ENCODE peak calls at places on chromosomes 7 and 10, in seven cellular contexts. K, H, C, G, X, L and J are unnamed samples.
A peak's percentile ranks its signal among the peaks of the same experiment; 100 is the strongest.

GRCh38 chr7:32616625-32617024 is 121.3 kb downstream of the AVL9 start:
- DNase-seq in K (peak; percentile 78), H (no peak), C (peak; percentile 65), G (peak; percentile 81), X (no peak), L (no peak), J (no peak)

GRCh38 chr10:57992321-57993077 is 275.2 kb downstream of the IPMK start:
- DNase-seq in K (peak; percentile 66), H (peak; percentile 28), C (peak; percentile 69), G (no peak), X (no peak), L (no peak), J (no peak)

GRCh38 chr10:36277459-36277858 is 635.4 kb upstream of the FZD8 start:
- DNase-seq in K (no peak), H (no peak), C (no peak), G (no peak), X (no peak), L (no peak), J (no peak)

GRCh38 chr7:25804154-25804553 is 347.8 kb upstream of the NFE2L3 start:
- DNase-seq in K (no peak), H (no peak), C (no peak), G (no peak), X (no peak), L (no peak), J (no peak)

GRCh38 chr10:24951201-24952145 is 933 bp downstream of the PRTFDC1 start:
- DNase-seq in K (peak; percentile 26), H (peak; percentile 23), C (peak; percentile 59), G (no peak), X (no peak), L (no peak), J (no peak)

GRCh38 chr10:31011017-31011659 is 20.5 kb downstream of the ZNF438 start:
- DNase-seq in K (no peak), H (peak; percentile 72), C (no peak), G (no peak), X (no peak), L (no peak), J (no peak)

GRCh38 chr7:99740573-99741437 is 5.8 kb upstream of the CYP3A7 start:
- DNase-seq in K (peak; percentile 70), H (no peak), C (peak; percentile 29), G (no peak), X (no peak), L (no peak), J (no peak)

GRCh38 chr7:5797716-5798115 is 16.3 kb upstream of the RNF216 start:
- DNase-seq in K (no peak), H (no peak), C (no peak), G (no peak), X (no peak), L (no peak), J (no peak)

GRCh38 chr10:34824870-34825269 is 9.8 kb upstream of the PARD3 start:
- DNase-seq in K (no peak), H (peak; percentile 45), C (no peak), G (no peak), X (no peak), L (no peak), J (no peak)

GRCh38 chr10:31515819-31516402 is 196.9 kb downstream of the ZEB1 start:
- DNase-seq in K (peak; percentile 43), H (no peak), C (no peak), G (no peak), X (no peak), L (no peak), J (no peak)

GRCh38 chr10:79608505-79609375 is 2.0 kb upstream of the SFTPA1 start:
- DNase-seq in K (peak; percentile 24), H (peak; percentile 67), C (peak; percentile 33), G (no peak), X (no peak), L (no peak), J (peak; percentile 45)

GRCh38 chr7:25216837-25217236 is 11.4 kb downstream of the NPVF start:
- DNase-seq in K (peak; percentile 67), H (no peak), C (peak; percentile 70), G (no peak), X (peak; percentile 15), L (no peak), J (peak; percentile 27)

GRCh38 chr10:43905502-43906236 is 257.0 kb upstream of the ZNF32 start:
- DNase-seq in K (peak; percentile 33), H (no peak), C (peak; percentile 71), G (peak; percentile 15), X (no peak), L (no peak), J (no peak)

GRCh38 chr10:43903451-43903850 is 254.8 kb upstream of the ZNF32 start:
- DNase-seq in K (no peak), H (no peak), C (no peak), G (no peak), X (no peak), L (no peak), J (no peak)

GRCh38 chr10:43902842-43903241 is 254.2 kb upstream of the ZNF32 start:
- DNase-seq in K (no peak), H (no peak), C (no peak), G (no peak), X (no peak), L (no peak), J (no peak)

GRCh38 chr10:43904831-43905230 is 256.1 kb upstream of the ZNF32 start:
- DNase-seq in K (no peak), H (no peak), C (peak; percentile 30), G (no peak), X (no peak), L (no peak), J (no peak)

DNA sequence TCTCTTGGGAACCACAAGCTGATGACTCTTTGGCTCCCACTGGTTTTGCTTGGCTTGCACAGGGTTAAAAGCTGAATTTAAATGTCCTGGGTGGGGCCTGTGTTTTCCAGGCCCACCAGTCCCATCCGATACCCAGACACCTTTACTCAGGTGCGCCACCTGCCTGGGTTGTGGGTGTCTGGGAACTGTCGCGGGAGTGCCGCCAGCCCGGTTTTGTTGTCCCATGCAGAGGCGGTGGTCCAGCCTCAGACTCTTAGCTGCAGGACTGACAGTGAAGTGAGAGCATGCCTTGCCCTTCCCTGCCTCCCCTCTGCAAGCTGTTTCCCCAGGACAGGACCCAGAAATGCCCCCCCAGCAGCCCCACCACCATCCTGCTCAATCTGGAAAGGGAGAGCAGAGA is 255.6 kb upstream of the ZNF32 start:
- DNase-seq in K (no peak), H (no peak), C (no peak), G (no peak), X (no peak), L (no peak), J (no peak)
- TF ChIP-seq CTCF in K (no peak), H (no peak), C (no peak), G (no peak), X (no peak), L (no peak), J (no peak)

GRCh38 chr10:69826789-69827532 is 25.3 kb downstream of the COL13A1 start:
- DNase-seq in K (no peak), H (no peak), C (no peak), G (no peak), X (no peak), L (no peak), J (no peak)
- TF ChIP-seq CTCF in K (peak; percentile 20), H (peak; percentile 43), C (peak; percentile 38), G (peak; percentile 50), X (peak; percentile 3), L (peak; percentile 50), J (no peak)

DNA sequence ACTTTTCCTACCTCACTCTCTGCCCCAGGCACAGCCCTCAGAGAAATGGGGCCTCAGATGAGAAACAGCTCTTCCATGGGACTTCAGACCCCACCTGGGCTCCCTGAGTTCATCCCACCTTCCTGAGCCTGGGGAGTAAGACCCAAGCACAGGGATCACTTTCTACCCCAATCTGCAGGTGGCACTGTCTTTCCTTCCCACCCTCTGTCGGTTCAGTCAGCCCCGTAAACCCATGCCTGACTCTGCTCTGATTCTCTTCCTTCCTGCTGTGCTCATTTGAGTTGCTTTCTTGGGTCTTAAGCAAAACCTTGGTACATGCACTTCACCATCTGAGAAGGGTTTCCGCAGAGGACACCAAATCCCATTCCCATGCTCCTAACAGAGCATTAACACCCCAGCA is 306.4 kb upstream of the CDC14C start:
- DNase-seq in K (no peak), H (no peak), C (no peak), G (no peak), X (no peak), L (no peak), J (no peak)
- TF ChIP-seq CTCF in K (no peak), H (peak; percentile 21), C (no peak), G (no peak), X (no peak), L (no peak), J (no peak)

GRCh38 chr7:135321556-135321955 is 87.9 kb downstream of the STRA8 start:
- DNase-seq in K (peak; percentile 68), H (no peak), C (peak; percentile 52), G (no peak), X (no peak), L (no peak), J (no peak)

GRCh38 chr7:135327458-135327857 is 93.8 kb downstream of the STRA8 start:
- DNase-seq in K (no peak), H (no peak), C (no peak), G (no peak), X (no peak), L (no peak), J (no peak)

GRCh38 chr7:135326636-135327280 is 93.1 kb downstream of the STRA8 start:
- DNase-seq in K (peak; percentile 46), H (no peak), C (peak; percentile 71), G (no peak), X (no peak), L (no peak), J (no peak)

GRCh38 chr7:135320277-135320676 is 86.6 kb downstream of the STRA8 start:
- DNase-seq in K (peak; percentile 94), H (no peak), C (peak; percentile 94), G (peak; percentile 87), X (no peak), L (no peak), J (no peak)

DNA sequence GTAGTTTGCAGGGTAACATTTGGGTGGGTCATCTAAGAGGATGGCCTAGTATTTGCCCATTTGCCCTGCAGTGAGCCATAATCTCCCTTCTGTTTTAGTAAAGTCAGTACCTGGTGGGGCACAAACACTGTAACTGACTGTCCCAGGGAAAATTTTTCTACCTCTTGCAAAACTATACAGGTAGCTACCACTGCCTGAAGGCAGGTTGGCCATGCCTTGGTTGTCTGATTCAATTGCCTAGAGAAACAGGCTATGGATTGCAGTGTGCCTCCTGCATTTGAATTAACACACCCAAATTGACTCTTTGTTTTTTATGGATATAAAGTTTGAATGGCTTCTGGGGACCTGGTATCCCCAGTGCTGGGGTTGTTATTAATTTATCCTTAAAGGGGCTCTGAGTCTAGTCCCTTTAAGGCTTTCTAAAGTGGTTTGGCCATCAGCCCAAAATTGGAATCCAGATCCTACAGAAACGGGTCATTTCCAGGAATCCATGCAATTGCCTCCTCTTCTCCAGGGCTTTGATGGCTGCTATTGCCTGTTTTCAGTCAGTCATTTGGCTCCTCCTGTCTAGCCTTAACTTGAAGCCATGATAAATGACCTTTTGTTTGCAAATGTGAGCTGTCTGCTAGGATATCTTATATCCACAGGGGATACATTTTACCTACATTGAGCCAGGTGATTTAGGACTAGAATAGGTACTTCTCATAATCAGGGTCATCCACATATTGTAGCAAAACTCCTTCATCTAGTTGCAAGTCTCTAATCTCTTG is 89.1 kb downstream of the STRA8 start:
- DNase-seq in K (no peak), H (no peak), C (no peak), G (no peak), X (no peak), L (no peak), J (no peak)
- TF ChIP-seq CTCF in K (no peak), H (no peak), C (no peak), G (no peak), X (no peak), L (no peak), J (no peak)

GRCh38 chr10:18594574-18595156 is 56.7 kb downstream of the NSUN6 start:
- DNase-seq in K (no peak), H (peak; percentile 18), C (peak; percentile 23), G (no peak), X (no peak), L (no peak), J (no peak)
- TF ChIP-seq CTCF in K (peak; percentile 30), H (peak; percentile 54), C (peak; percentile 51), G (peak; percentile 60), X (peak; percentile 36), L (peak; percentile 26), J (peak; percentile 36)